ENCODE peak calls at places on chromosomes 11 and 22, in nine cellular contexts. Z is adrenal gland, G is stomach, P is tibial nerve, X is HepG2, B is heart right ventricle, T is MM.1S, S is kidney, R is left ventricle myocardium inferior. K is an unnamed sample.

GRCh38 chr11:65572356-65573043 is at the start of gene FAM89B:
- DNase-seq in P (peak; percentile 92), B (peak; percentile 95), Z (peak; percentile 96), S (peak; percentile 96), T (peak; percentile 89), G (peak; percentile 93), X (no peak), R (peak; percentile 95), K (peak; percentile 87)

GRCh38 chr11:65556470-65557279 is 1.5 kb downstream of the LTBP3 start:
- DNase-seq in B (no peak), T (no peak), S (no peak), Z (peak; percentile 51), R (no peak), X (no peak), G (no peak), P (no peak), K (no peak)

GRCh38 chr11:70604630-70605520 is 206.5 kb downstream of the CTTN start:
- DNase-seq in X (no peak), R (no peak), T (no peak), S (peak; percentile 53), G (no peak), P (no peak), Z (no peak), B (no peak), K (no peak)

GRCh38 chr11:46120711-46121327 is 435 bp downstream of the PHF21A start:
- DNase-seq in X (peak; percentile 41), G (peak; percentile 43), B (peak; percentile 58), R (peak; percentile 54), S (no peak), Z (no peak), T (peak; percentile 17), P (no peak), K (no peak)

GRCh38 chr11:68954970-68955958 is 25.5 kb downstream of the MRGPRD start:
- DNase-seq in P (no peak), B (peak; percentile 47), Z (peak; percentile 56), R (peak; percentile 39), G (peak; percentile 51), X (no peak), S (no peak), T (no peak), K (no peak)

GRCh38 chr11:46380340-46381045 is 976 bp upstream of the MDK start:
- DNase-seq in X (peak; percentile 78), T (peak; percentile 41), G (peak; percentile 80), S (peak; percentile 92), P (peak; percentile 43), B (peak; percentile 83), R (peak; percentile 76), Z (peak; percentile 86), K (no peak)

GRCh38 chr22:37267128-37267587 is 15.2 kb upstream of the CYTH4 start:
- DNase-seq in Z (no peak), R (peak; percentile 42), T (peak; percentile 67), S (no peak), X (no peak), G (peak; percentile 42), B (no peak), P (no peak), K (peak; percentile 59)

GRCh38 chr22:50473088-50473487 is 1.7 kb downstream of the SBF1 start:
- DNase-seq in S (peak; percentile 61), G (no peak), T (peak; percentile 51), P (no peak), Z (no peak), X (peak; percentile 35), B (no peak), R (no peak), K (no peak)

GRCh38 chr22:19891350-19892248 is 36.9 kb upstream of the GNB1L start:
- DNase-seq in T (peak; percentile 94), X (peak; percentile 71), P (no peak), R (no peak), S (peak; percentile 75), G (no peak), Z (peak; percentile 63), B (no peak), K (no peak)

GRCh38 chr11:22730319-22730718 is 63.9 kb downstream of the GAS2 start:
- DNase-seq in G (no peak), S (no peak), Z (no peak), R (no peak), B (no peak), P (no peak), T (peak; percentile 51), X (peak; percentile 59), K (no peak)

GRCh38 chr11:129895126-129896041 is at the start of gene NFRKB:
- DNase-seq in Z (peak; percentile 87), G (peak; percentile 93), T (peak; percentile 86), X (peak; percentile 72), B (peak; percentile 86), P (peak; percentile 80), S (peak; percentile 94), R (peak; percentile 89), K (peak; percentile 72)

GRCh38 chr11:113351061-113351460 is 36.5 kb upstream of the ANKK1 start:
- DNase-seq in G (no peak), Z (no peak), P (no peak), R (no peak), S (no peak), B (no peak), X (no peak), T (no peak), K (no peak)

GRCh38 chr11:22634897-22635629 is 9.4 kb upstream of the FANCF start:
- DNase-seq in G (no peak), T (peak; percentile 90), R (no peak), X (peak; percentile 96), S (no peak), B (no peak), P (no peak), Z (no peak), K (no peak)

GRCh38 chr11:126474888-126475626 is 119.6 kb downstream of the ST3GAL4 start:
- DNase-seq in B (peak; percentile 23), G (no peak), T (no peak), P (no peak), Z (no peak), R (no peak), S (peak; percentile 82), X (peak; percentile 53), K (no peak)

GRCh38 chr22:36287881-36288515 is 35.1 kb downstream of the APOL1 start:
- DNase-seq in T (no peak), B (no peak), S (peak; percentile 77), X (no peak), G (no peak), P (no peak), Z (no peak), R (peak; percentile 16), K (no peak)

GRCh38 chr22:29684244-29684643 is 35.6 kb upstream of the CABP7 start:
- DNase-seq in S (no peak), T (no peak), G (no peak), R (no peak), P (no peak), X (no peak), Z (no peak), B (no peak), K (no peak)

GRCh38 chr11:26947904-26948639 is 45.8 kb upstream of the FIBIN start:
- DNase-seq in G (no peak), B (no peak), R (no peak), S (no peak), P (no peak), Z (no peak), T (no peak), X (no peak), K (no peak)

GRCh38 chr22:46297151-46297819 is 615 bp downstream of the GTSE1 start:
- DNase-seq in R (peak; percentile 26), X (peak; percentile 11), T (peak; percentile 36), Z (peak; percentile 73), P (no peak), S (no peak), G (no peak), B (no peak), K (no peak)

GRCh38 chr11:1553808-1554594 is 18.1 kb downstream of the DUSP8 start:
- DNase-seq in X (no peak), R (no peak), B (no peak), G (peak; percentile 94), S (peak; percentile 82), Z (no peak), P (no peak), T (no peak), K (no peak)

GRCh38 chr22:42083119-42083518 is 3.6 kb downstream of the SMDT1 start:
- DNase-seq in P (no peak), Z (peak; percentile 15), G (no peak), R (no peak), B (no peak), X (no peak), S (no peak), T (no peak), K (no peak)

DNA sequence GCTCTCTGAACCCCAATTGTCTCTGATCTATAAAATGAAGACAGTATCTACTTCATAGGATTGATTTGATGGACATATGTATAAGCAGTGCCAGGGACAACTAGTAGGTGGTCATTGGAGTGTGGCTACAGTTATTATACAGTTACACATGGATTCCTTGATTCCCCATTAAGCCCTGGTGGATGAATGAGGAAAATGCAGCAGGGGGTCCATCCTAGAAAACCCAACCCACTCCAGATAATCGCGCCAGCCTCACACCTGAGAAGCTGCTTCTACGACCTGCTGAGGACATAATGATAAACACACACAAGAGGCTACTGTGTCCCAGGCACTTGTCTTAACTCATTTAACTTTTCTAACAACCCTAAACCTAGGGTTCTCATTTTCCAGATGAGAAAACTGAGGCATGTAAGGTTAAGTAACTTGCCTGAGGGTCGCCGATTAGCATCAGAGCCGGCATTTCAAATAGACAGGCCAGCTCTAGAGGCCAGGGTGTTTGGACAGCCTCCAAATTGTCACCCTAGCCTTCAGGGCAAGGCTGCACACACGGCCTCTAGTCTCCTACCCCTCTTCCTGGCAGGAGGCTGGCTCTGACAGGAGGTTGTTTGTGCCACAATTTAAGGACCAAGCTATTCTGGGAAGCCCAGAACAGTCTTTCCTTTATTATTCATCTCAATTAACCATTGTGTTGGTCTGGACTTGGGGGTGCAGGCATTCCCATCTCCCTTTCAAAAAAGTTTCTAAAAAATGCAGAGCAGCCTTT is 3.8 kb upstream of the C11orf91 start:
- DNase-seq in R (no peak), P (no peak), S (no peak), B (no peak), G (no peak), Z (no peak), X (no peak), T (no peak), K (no peak)
- TF ChIP-seq CTCF in R (peak; percentile 13), P (no peak), S (no peak), B (no peak), G (no peak), Z (peak; percentile 12), X (no peak), T (no peak), K (no peak)

GRCh38 chr22:48577014-48577690 is 1250.5 kb downstream of the BRD1 start:
- DNase-seq in S (peak; percentile 61), B (no peak), G (no peak), R (no peak), P (no peak), X (no peak), T (no peak), Z (no peak), K (no peak)
- H3K9me3 ChIP-seq in S (no peaks in the 10 kb centered on the region), B (no peaks in the 10 kb centered on the region), G (no peaks in the 10 kb centered on the region), R (peaks cover 4% of the 10 kb centered on the region), P (no peaks in the 10 kb centered on the region), X (no peaks in the 10 kb centered on the region), T (no peaks in the 10 kb centered on the region), Z (no peaks in the 10 kb centered on the region), K (no peaks in the 10 kb centered on the region)

GRCh38 chr11:116869610-116870009 is 32.2 kb upstream of the APOA1 start:
- DNase-seq in R (no peak), X (peak; percentile 52), T (no peak), P (no peak), S (no peak), G (no peak), Z (no peak), B (no peak), K (no peak)
- H3K36me3 ChIP-seq in R (peaks cover 47% of the 10 kb centered on the region), X (peaks cover 87% of the 10 kb centered on the region), T (peaks cover 4% of the 10 kb centered on the region), P (peaks cover 99% of the 10 kb centered on the region), S (peaks cover 65% of the 10 kb centered on the region), G (peaks cover 100% of the 10 kb centered on the region), Z (peaks cover 44% of the 10 kb centered on the region), B (peaks cover 30% of the 10 kb centered on the region), K (peaks cover 36% of the 10 kb centered on the region)

GRCh38 chr11:119055901-119056300 is 1.1 kb downstream of the HYOU1 start:
- DNase-seq in T (peak; percentile 41), X (peak; percentile 48), Z (no peak), S (no peak), G (no peak), R (no peak), B (no peak), P (no peak), K (no peak)
- TF ChIP-seq CTCF in T (peak; percentile 27), X (peak; percentile 58), Z (no peak), S (no peak), G (no peak), R (no peak), B (no peak), P (no peak), K (no peak)